ENCODE peak calls at places on chromosome 2, in six cellular contexts. F, T, G, P, X and U are unnamed samples.

GRCh38 chr2:67515538-67515937 is 118.4 kb downstream of the ETAA1 start:
- DNase-seq in F (no peak), T (no peak), G (no peak), P (no peak), X (no peak), U (no peak)

GRCh38 chr2:69299772-69300516 is 87.1 kb downstream of the GFPT1 start:
- DNase-seq in F (no peak), T (no peak), G (no peak), P (no peak), X (no peak), U (no peak)

GRCh38 chr2:46302005-46302696 is 4.9 kb downstream of the EPAS1 start:
- DNase-seq in F (no peak), T (no peak), G (no peak), P (no peak), X (no peak), U (no peak)

GRCh38 chr2:210955591-210955990 is 399.2 kb downstream of the CPS1 start:
- DNase-seq in F (no peak), T (peak), G (no peak), P (no peak), X (no peak), U (peak)

GRCh38 chr2:70374616-70375015 is 72.7 kb upstream of the FAM136A start:
- DNase-seq in F (no peak), T (no peak), G (no peak), P (no peak), X (no peak), U (no peak)

GRCh38 chr2:167961536-167961935 is 285.9 kb downstream of the STK39 start:
- DNase-seq in F (no peak), T (no peak), G (no peak), P (no peak), X (no peak), U (no peak)

GRCh38 chr2:157345647-157346389 is 20.2 kb upstream of the ERMN start:
- DNase-seq in F (no peak), T (no peak), G (peak), P (no peak), X (no peak), U (no peak)

GRCh38 chr2:177169810-177170514 is 42.6 kb upstream of the HNRNPA3 start:
- DNase-seq in F (no peak), T (peak), G (no peak), P (no peak), X (no peak), U (peak)

GRCh38 chr2:163407296-163407695 is 328.5 kb downstream of the FIGN start:
- DNase-seq in F (no peak), T (no peak), G (no peak), P (peak), X (no peak), U (peak)

GRCh38 chr2:224793961-224794360 is 77.8 kb upstream of the CCDC195 start:
- DNase-seq in F (no peak), T (no peak), G (no peak), P (peak), X (no peak), U (no peak)

GRCh38 chr2:119647440-119648169 is 31.4 kb upstream of the TMEM177 start:
- DNase-seq in F (no peak), T (peak), G (no peak), P (no peak), X (no peak), U (peak)

GRCh38 chr2:85886141-85886540 is 2.6 kb downstream of the ST3GAL5 start:
- DNase-seq in F (no peak), T (no peak), G (no peak), P (no peak), X (no peak), U (no peak)

GRCh38 chr2:132503621-132504200 is 87.1 kb downstream of the GPR39 start:
- DNase-seq in F (no peak), T (peak), G (no peak), P (peak), X (no peak), U (peak)

GRCh38 chr2:4763009-4763408 is 929.2 kb upstream of the SOX11 start:
- DNase-seq in F (no peak), T (no peak), G (peak), P (no peak), X (peak), U (no peak)

GRCh38 chr2:38876407-38876806 is 631 bp downstream of the MORN2 start:
- DNase-seq in F (no peak), T (no peak), G (no peak), P (no peak), X (peak), U (no peak)

GRCh38 chr2:198096007-198096406 is 291.6 kb downstream of the PLCL1 start:
- DNase-seq in F (no peak), T (no peak), G (no peak), P (no peak), X (no peak), U (no peak)

GRCh38 chr2:230575640-230576324 is 136.9 kb upstream of the CAB39 start:
- DNase-seq in F (peak), T (no peak), G (peak), P (no peak), X (no peak), U (no peak)

GRCh38 chr2:71043531-71044407 is 24.7 kb upstream of the NAGK start:
- DNase-seq in F (no peak), T (no peak), G (no peak), P (no peak), X (no peak), U (no peak)

GRCh38 chr2:133477614-133477990 is 90.7 kb downstream of the NCKAP5 start:
- DNase-seq in F (no peak), T (peak), G (no peak), P (no peak), X (no peak), U (peak)

GRCh38 chr2:32357545-32358482 is 991 bp downstream of the BIRC6 start:
- DNase-seq in F (peak), T (peak), G (peak), P (no peak), X (peak), U (peak)

GRCh38 chr2:96344011-96344410 is 8.4 kb downstream of the NCAPH start:
- DNase-seq in F (no peak), T (no peak), G (no peak), P (no peak), X (no peak), U (no peak)

GRCh38 chr2:168490015-168490874 is 34.2 kb downstream of the CERS6 start:
- DNase-seq in F (peak), T (peak), G (no peak), P (no peak), X (no peak), U (peak)

GRCh38 chr2:71749671-71750101 is 296.3 kb downstream of the DYSF start:
- DNase-seq in F (no peak), T (peak), G (no peak), P (peak), X (no peak), U (peak)

GRCh38 chr2:126687086-126687485 is 31.1 kb downstream of the GYPC start:
- DNase-seq in F (no peak), T (no peak), G (no peak), P (no peak), X (no peak), U (no peak)

GRCh38 chr2:26008851-26009566 is 24.9 kb upstream of the RAB10 start:
- DNase-seq in F (no peak), T (peak), G (no peak), P (peak), X (no peak), U (peak)

GRCh38 chr2:186422226-186422625 is 63.8 kb upstream of the ZC3H15 start:
- DNase-seq in F (no peak), T (peak), G (no peak), P (peak), X (no peak), U (peak)

GRCh38 chr2:231425291-231425810 is 29.8 kb downstream of the B3GNT7 start:
- DNase-seq in F (no peak), T (no peak), G (no peak), P (no peak), X (no peak), U (no peak)

GRCh38 chr2:144711546-144712276 is 191.8 kb upstream of the ZEB2 start:
- DNase-seq in F (no peak), T (no peak), G (no peak), P (no peak), X (no peak), U (no peak)

GRCh38 chr2:25736899-25737515 is 63.6 kb upstream of the DTNB start:
- DNase-seq in F (no peak), T (no peak), G (no peak), P (no peak), X (no peak), U (no peak)

GRCh38 chr2:161230959-161231358 is 70.7 kb downstream of the TANK start:
- DNase-seq in F (no peak), T (no peak), G (no peak), P (no peak), X (no peak), U (no peak)

GRCh38 chr2:37847792-37848191 is 77.3 kb upstream of the RMDN2 start:
- DNase-seq in F (no peak), T (peak), G (no peak), P (no peak), X (no peak), U (peak)

GRCh38 chr2:219001577-219002394 is 8.6 kb upstream of the CRYBA2 start:
- DNase-seq in F (no peak), T (peak), G (peak), P (no peak), X (no peak), U (peak)

GRCh38 chr2:28366496-28367282 is 26.0 kb upstream of the FOSL2 start:
- DNase-seq in F (peak), T (no peak), G (no peak), P (no peak), X (no peak), U (no peak)

GRCh38 chr2:9140570-9141378 is 65.8 kb upstream of the ASAP2 start:
- DNase-seq in F (no peak), T (no peak), G (no peak), P (no peak), X (no peak), U (no peak)

GRCh38 chr2:9139491-9140443 is 66.8 kb upstream of the ASAP2 start:
- DNase-seq in F (peak), T (peak), G (peak), P (no peak), X (peak), U (peak)

GRCh38 chr2:9135804-9136558 is 70.6 kb upstream of the ASAP2 start:
- DNase-seq in F (no peak), T (no peak), G (no peak), P (no peak), X (no peak), U (peak)

GRCh38 chr2:9136997-9137819 is 69.4 kb upstream of the ASAP2 start:
- DNase-seq in F (no peak), T (no peak), G (no peak), P (no peak), X (no peak), U (no peak)

DNA sequence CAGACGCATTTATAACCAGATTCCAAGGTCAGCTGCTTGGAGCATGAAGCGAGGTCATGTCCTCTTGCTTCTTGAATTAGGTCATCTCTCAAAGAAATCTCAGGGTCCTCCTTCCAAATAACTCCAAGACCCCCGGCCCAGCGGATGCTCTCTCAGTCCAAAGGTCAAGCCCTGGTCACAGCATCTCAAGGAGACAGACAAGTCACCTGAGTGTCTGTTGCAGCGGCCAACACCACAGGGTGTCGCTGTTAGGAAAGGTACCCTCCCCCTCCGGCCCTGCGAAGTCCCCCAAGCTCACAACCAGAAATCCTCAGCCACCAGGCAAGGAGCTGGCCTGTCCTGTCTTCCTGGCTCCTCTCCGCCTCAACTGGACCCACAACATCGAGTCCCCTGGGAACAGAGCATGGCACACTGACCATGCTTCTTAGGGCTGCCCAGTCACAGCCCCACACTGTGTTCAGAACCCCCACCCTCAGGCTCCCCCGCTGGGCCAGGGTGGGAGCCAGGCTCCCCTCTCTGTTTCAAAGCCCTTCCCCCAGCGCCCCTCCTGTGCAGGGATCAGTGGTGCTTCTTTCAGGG is 68.0 kb upstream of the ASAP2 start:
- DNase-seq in F (no peak), T (no peak), G (peak), P (no peak), X (peak), U (no peak)
- TF ChIP-seq CTCF in F (no peak), T (no peak), G (peak), P (peak), X (peak), U (peak)

DNA sequence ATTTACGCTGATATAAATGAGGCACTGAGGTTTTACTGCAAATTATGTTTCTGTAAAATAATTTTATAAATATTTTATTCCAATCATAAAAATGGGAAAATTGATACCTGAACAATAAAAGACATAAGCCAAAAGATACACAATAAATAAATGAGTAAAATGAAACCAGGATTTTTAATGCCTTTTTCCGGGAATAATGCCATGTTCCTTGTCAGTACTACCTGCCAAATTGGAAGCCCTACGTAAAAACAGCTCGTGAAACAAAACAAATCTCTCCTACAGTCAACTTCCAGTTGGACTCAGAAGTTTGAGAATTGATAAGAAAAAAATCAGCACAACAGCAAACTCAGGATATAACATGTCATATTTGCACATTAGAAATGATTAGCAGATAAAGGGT is 18.0 kb downstream of the GALNT3 start:
- DNase-seq in F (no peak), T (no peak), G (no peak), P (no peak), X (no peak), U (no peak)
- TF ChIP-seq CTCF in F (no peak), T (no peak), G (no peak), P (no peak), X (no peak), U (no peak)

DNA sequence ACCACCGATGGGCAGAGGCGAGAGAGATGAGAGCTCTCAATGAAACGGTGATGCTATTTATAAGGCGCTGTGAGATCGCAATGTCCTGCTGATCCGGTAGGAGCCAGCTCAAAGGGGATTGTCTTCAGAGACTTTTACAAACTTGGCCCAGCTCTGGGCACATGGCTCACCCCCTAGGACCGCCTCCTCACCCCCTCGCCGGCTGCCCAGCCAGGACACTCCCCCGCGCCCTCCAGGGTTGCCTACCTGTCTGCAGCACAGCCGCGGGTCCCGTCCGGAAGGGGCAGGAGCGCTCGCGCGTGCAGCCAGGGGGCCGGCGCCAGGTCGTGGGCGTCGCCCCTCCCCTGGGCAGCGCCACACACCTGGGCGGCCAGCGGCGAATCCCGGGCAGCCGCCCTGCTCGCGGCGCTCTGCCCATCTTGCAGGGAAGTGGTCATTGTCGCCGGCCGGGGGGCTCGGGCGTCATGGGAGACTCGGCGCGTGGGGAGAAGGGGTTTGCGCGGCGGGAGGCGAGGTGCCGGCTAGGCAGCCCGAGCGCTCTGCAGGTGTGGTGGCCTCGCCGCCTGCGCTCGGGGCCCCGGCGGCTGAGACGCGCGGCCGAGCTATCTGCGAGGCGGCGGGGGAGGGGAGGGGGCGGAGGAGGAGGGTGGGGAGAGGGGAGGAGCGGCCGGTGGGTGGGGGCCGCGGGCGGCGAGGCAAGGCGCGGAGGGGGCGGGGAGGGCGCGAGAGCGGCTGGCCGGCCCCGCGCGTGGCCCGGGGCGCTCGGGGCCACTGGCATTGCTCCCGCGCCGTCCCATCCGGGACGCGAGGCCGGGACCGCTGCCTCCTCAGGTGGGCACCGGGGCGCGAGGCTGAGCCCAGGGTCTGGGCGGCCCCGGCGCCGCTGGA is at the start of gene GRB14:
- DNase-seq in F (no peak), T (peak), G (peak), P (no peak), X (peak), U (peak)
- TF ChIP-seq CTCF in F (no peak), T (peak), G (no peak), P (no peak), X (no peak), U (no peak)

GRCh38 chr2:192069417-192069816 is 125.3 kb downstream of the TMEFF2 start:
- DNase-seq in F (no peak), T (no peak), G (no peak), P (no peak), X (no peak), U (no peak)
- TF ChIP-seq CTCF in F (no peak), T (no peak), G (no peak), P (no peak), X (no peak), U (no peak)

GRCh38 chr2:160091381-160091780 is 29.0 kb upstream of the PLA2R1 start:
- DNase-seq in F (no peak), T (peak), G (no peak), P (peak), X (no peak), U (peak)

GRCh38 chr2:160085662-160086061 is 23.2 kb upstream of the PLA2R1 start:
- DNase-seq in F (no peak), T (peak), G (no peak), P (no peak), X (no peak), U (no peak)

GRCh38 chr2:160092445-160092844 is 30.0 kb upstream of the PLA2R1 start:
- DNase-seq in F (no peak), T (peak), G (no peak), P (no peak), X (no peak), U (no peak)

DNA sequence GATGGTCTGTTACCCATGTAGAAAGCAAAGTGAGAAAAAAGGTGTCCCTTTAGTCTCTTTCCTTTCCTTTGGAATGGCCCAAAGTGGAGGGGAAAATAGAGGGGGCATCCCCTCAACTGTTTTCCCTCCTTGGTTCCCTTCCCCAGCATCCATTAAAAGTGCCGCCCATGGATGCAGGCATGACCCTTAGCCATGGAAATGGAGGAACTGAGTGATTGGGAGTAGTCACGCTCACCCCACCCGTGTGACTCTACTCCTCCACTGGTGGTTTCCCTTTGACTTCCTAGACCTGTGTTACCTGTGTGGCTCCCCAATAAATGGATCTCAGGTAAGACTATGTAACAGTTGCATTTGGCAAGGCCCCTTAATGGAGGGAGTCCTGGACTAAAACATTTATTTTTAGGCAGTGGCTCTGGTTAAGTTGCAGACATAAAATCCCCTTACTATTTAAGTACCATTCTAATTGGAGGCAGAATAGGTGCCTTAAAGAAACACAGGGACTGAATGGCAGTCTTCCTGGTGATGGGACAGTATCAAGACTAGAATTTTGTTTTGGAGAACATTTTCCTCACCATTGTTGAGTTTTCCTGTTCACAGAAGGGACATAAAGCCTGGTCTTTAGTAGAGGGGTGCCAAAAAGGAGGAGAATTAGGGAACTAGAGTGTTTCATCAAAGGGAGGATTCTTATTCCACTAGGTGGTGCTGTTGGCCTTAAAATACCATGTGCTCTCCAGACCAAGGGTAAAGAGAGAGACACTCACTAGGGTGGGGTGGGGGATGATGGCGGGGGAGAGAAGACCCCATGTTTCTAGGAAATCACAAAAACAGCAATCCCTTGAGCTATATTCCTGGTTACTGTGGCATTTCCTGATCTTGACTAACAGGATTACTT is 25.7 kb upstream of the PLA2R1 start:
- DNase-seq in F (no peak), T (peak), G (no peak), P (no peak), X (no peak), U (peak)
- TF ChIP-seq CTCF in F (no peak), T (peak), G (peak), P (peak), X (no peak), U (peak)

GRCh38 chr2:9474361-9475117 is at the start of gene IAH1:
- DNase-seq in F (peak), T (peak), G (peak), P (no peak), X (peak), U (peak)

GRCh38 chr2:9471212-9471611 is 3.1 kb upstream of the IAH1 start:
- DNase-seq in F (no peak), T (no peak), G (no peak), P (no peak), X (no peak), U (no peak)

GRCh38 chr2:9477914-9478313 is 3.6 kb downstream of the IAH1 start:
- DNase-seq in F (no peak), T (no peak), G (no peak), P (no peak), X (no peak), U (no peak)

GRCh38 chr2:9473985-9474360 is 378 bp upstream of the IAH1 start:
- DNase-seq in F (peak), T (no peak), G (no peak), P (no peak), X (peak), U (no peak)

GRCh38 chr2:9473308-9473984 is 905 bp upstream of the IAH1 start:
- DNase-seq in F (no peak), T (no peak), G (peak), P (no peak), X (no peak), U (peak)
- TF ChIP-seq CTCF in F (no peak), T (peak), G (peak), P (no peak), X (no peak), U (peak)